ENCODE peak calls at places on chromosomes 16 and 17, in ten cellular contexts. One of them, this sample, is unnamed.

GRCh38 chr16:1537763-1538289 is 4.4 kb downstream of the TMEM204 start:
- DNase-seq in pancreas: no peak
- DNase-seq in mammary epithelial cell: no peak
- DNase-seq in bronchial epithelial cell: no peak
- DNase-seq in K562: no peak
- DNase-seq in cardiac muscle cell: no peak
- DNase-seq in OCI-LY7: no peak
- DNase-seq in ovary: peak
- DNase-seq in B cell: no peak
- DNase-seq in spleen: no peak
- DNase-seq in this sample: no peak

GRCh38 chr17:81814748-81815645 is 11.0 kb downstream of the GCGR start:
- DNase-seq in mammary epithelial cell: no peak
- DNase-seq in bronchial epithelial cell: no peak
- DNase-seq in OCI-LY7: no peak
- DNase-seq in pancreas: peak
- DNase-seq in K562: no peak
- DNase-seq in spleen: no peak
- DNase-seq in B cell: no peak
- DNase-seq in cardiac muscle cell: no peak
- DNase-seq in ovary: no peak
- DNase-seq in this sample: no peak

GRCh38 chr17:18257268-18257681 is 1.3 kb downstream of the FLII start:
- DNase-seq in pancreas: no peak
- DNase-seq in cardiac muscle cell: no peak
- DNase-seq in B cell: no peak
- DNase-seq in ovary: no peak
- DNase-seq in bronchial epithelial cell: peak
- DNase-seq in K562: no peak
- DNase-seq in spleen: no peak
- DNase-seq in mammary epithelial cell: peak
- DNase-seq in OCI-LY7: no peak
- DNase-seq in this sample: no peak

GRCh38 chr17:1150863-1151685 is 28.7 kb downstream of the ABR start:
- DNase-seq in ovary: no peak
- DNase-seq in B cell: no peak
- DNase-seq in cardiac muscle cell: no peak
- DNase-seq in OCI-LY7: no peak
- DNase-seq in mammary epithelial cell: no peak
- DNase-seq in bronchial epithelial cell: no peak
- DNase-seq in pancreas: no peak
- DNase-seq in K562: no peak
- DNase-seq in spleen: no peak
- DNase-seq in this sample: no peak

GRCh38 chr17:51703364-51704341 is 443.3 kb downstream of the UTP18 start:
- DNase-seq in K562: no peak
- DNase-seq in OCI-LY7: no peak
- DNase-seq in spleen: no peak
- DNase-seq in bronchial epithelial cell: peak
- DNase-seq in ovary: peak
- DNase-seq in pancreas: peak
- DNase-seq in B cell: no peak
- DNase-seq in mammary epithelial cell: peak
- DNase-seq in cardiac muscle cell: peak
- DNase-seq in this sample: no peak

GRCh38 chr17:80408872-80409271 is 6.1 kb upstream of the ENDOV start:
- DNase-seq in B cell: no peak
- DNase-seq in OCI-LY7: no peak
- DNase-seq in cardiac muscle cell: peak
- DNase-seq in ovary: no peak
- DNase-seq in K562: no peak
- DNase-seq in bronchial epithelial cell: no peak
- DNase-seq in mammary epithelial cell: peak
- DNase-seq in pancreas: no peak
- DNase-seq in spleen: no peak
- DNase-seq in this sample: no peak

GRCh38 chr16:81885976-81886586 is 107.0 kb downstream of the PLCG2 start:
- DNase-seq in K562: peak
- DNase-seq in OCI-LY7: peak
- DNase-seq in bronchial epithelial cell: peak
- DNase-seq in spleen: no peak
- DNase-seq in pancreas: no peak
- DNase-seq in mammary epithelial cell: no peak
- DNase-seq in ovary: no peak
- DNase-seq in B cell: peak
- DNase-seq in cardiac muscle cell: peak
- DNase-seq in this sample: peak

GRCh38 chr17:40399185-40399584 is 18.5 kb downstream of the TOP2A start:
- DNase-seq in ovary: no peak
- DNase-seq in mammary epithelial cell: no peak
- DNase-seq in spleen: no peak
- DNase-seq in cardiac muscle cell: peak
- DNase-seq in OCI-LY7: peak
- DNase-seq in B cell: no peak
- DNase-seq in pancreas: no peak
- DNase-seq in K562: peak
- DNase-seq in bronchial epithelial cell: peak
- DNase-seq in this sample: no peak

GRCh38 chr16:72400257-72401078 is 228.5 kb upstream of the PMFBP1 start:
- DNase-seq in OCI-LY7: peak
- DNase-seq in ovary: no peak
- DNase-seq in pancreas: peak
- DNase-seq in bronchial epithelial cell: peak
- DNase-seq in cardiac muscle cell: peak
- DNase-seq in K562: peak
- DNase-seq in spleen: no peak
- DNase-seq in B cell: peak
- DNase-seq in mammary epithelial cell: peak
- DNase-seq in this sample: peak
- TF ChIP-seq CTCF in OCI-LY7: peak
- TF ChIP-seq CTCF in ovary: no peak
- TF ChIP-seq CTCF in pancreas: peak
- TF ChIP-seq CTCF in bronchial epithelial cell: peak
- TF ChIP-seq CTCF in cardiac muscle cell: peak
- TF ChIP-seq CTCF in K562: peak
- TF ChIP-seq CTCF in spleen: peak
- TF ChIP-seq CTCF in B cell: peak
- TF ChIP-seq CTCF in mammary epithelial cell: peak
- TF ChIP-seq CTCF in this sample: peak

GRCh38 chr16:88195911-88196465 is 186.8 kb upstream of the ZNF469 start:
- DNase-seq in B cell: no peak
- DNase-seq in spleen: peak
- DNase-seq in cardiac muscle cell: no peak
- DNase-seq in K562: no peak
- DNase-seq in bronchial epithelial cell: no peak
- DNase-seq in OCI-LY7: no peak
- DNase-seq in pancreas: no peak
- DNase-seq in ovary: no peak
- DNase-seq in mammary epithelial cell: no peak
- DNase-seq in this sample: no peak
- TF ChIP-seq CTCF in B cell: no peak
- TF ChIP-seq CTCF in spleen: no peak
- TF ChIP-seq CTCF in cardiac muscle cell: no peak
- TF ChIP-seq CTCF in K562: no peak
- TF ChIP-seq CTCF in bronchial epithelial cell: no peak
- TF ChIP-seq CTCF in OCI-LY7: no peak
- TF ChIP-seq CTCF in pancreas: no peak
- TF ChIP-seq CTCF in ovary: no peak
- TF ChIP-seq CTCF in mammary epithelial cell: no peak
- TF ChIP-seq CTCF in this sample: no peak

GRCh38 chr16:55322327-55322726 is 1.7 kb upstream of the IRX6 start:
- DNase-seq in bronchial epithelial cell: no peak
- DNase-seq in OCI-LY7: no peak
- DNase-seq in pancreas: no peak
- DNase-seq in K562: no peak
- DNase-seq in mammary epithelial cell: no peak
- DNase-seq in cardiac muscle cell: no peak
- DNase-seq in spleen: no peak
- DNase-seq in B cell: no peak
- DNase-seq in ovary: no peak
- DNase-seq in this sample: no peak

GRCh38 chr16:55326261-55326802 is 2.3 kb downstream of the IRX6 start:
- DNase-seq in OCI-LY7: no peak
- DNase-seq in K562: no peak
- DNase-seq in pancreas: no peak
- DNase-seq in B cell: no peak
- DNase-seq in bronchial epithelial cell: no peak
- DNase-seq in cardiac muscle cell: no peak
- DNase-seq in ovary: no peak
- DNase-seq in spleen: no peak
- DNase-seq in mammary epithelial cell: no peak
- DNase-seq in this sample: no peak

GRCh38 chr16:55324491-55325447 is 766 bp downstream of the IRX6 start:
- DNase-seq in cardiac muscle cell: no peak
- DNase-seq in K562: no peak
- DNase-seq in spleen: no peak
- DNase-seq in mammary epithelial cell: peak
- DNase-seq in bronchial epithelial cell: no peak
- DNase-seq in ovary: no peak
- DNase-seq in B cell: no peak
- DNase-seq in pancreas: no peak
- DNase-seq in OCI-LY7: no peak
- DNase-seq in this sample: peak

GRCh38 chr16:55325458-55326109 is 1.6 kb downstream of the IRX6 start:
- DNase-seq in OCI-LY7: no peak
- DNase-seq in bronchial epithelial cell: no peak
- DNase-seq in B cell: no peak
- DNase-seq in ovary: no peak
- DNase-seq in spleen: no peak
- DNase-seq in K562: no peak
- DNase-seq in pancreas: no peak
- DNase-seq in cardiac muscle cell: no peak
- DNase-seq in mammary epithelial cell: no peak
- DNase-seq in this sample: no peak

DNA sequence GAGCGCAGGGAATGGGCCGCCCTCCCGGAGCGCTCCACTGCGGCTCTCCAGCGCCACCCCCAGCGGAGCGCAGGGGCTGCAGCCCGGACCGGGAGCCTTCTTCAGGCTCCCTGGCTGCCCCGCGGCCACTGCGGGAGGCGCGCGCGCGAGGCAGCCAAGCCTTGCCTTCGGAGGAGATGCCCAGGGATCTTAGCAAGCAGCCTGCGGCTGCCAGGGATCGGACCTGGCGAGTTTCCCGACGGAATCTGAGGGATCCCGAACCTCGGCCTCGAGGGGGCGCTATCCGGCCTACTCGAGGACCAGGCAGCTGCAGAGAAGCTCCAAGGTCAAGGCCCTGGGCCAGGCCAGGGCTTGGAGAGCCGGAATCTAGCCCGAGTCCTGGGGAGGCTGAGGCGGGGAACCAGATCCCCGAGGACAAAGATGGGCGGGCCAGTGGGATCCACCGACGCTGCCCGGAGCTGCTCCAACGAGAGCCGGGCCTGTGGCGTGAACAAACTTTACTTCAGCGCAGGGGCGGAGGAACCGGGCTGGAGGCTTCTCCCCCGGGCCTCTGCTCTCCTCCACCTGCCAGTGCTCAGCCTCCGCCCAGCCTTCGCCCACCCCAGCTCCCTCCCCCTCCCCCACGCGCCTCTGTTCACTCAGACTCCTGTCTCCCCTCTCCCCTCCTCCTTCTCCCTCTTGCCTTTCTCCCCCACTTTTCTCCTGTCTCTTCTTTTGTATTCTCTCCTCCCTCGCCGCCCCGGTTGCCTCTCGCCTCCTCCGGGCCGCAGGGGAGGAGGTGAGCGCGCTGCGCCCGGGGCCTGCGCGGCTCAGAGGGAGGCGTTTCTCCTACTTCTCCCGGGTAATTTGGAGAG is at the start of gene IRX6:
- DNase-seq in pancreas: no peak
- DNase-seq in cardiac muscle cell: peak
- DNase-seq in B cell: no peak
- DNase-seq in spleen: no peak
- DNase-seq in ovary: no peak
- DNase-seq in mammary epithelial cell: peak
- DNase-seq in OCI-LY7: no peak
- DNase-seq in K562: peak
- DNase-seq in bronchial epithelial cell: no peak
- DNase-seq in this sample: peak
- TF ChIP-seq CTCF in pancreas: no peak
- TF ChIP-seq CTCF in cardiac muscle cell: peak
- TF ChIP-seq CTCF in B cell: peak
- TF ChIP-seq CTCF in spleen: no peak
- TF ChIP-seq CTCF in ovary: no peak
- TF ChIP-seq CTCF in mammary epithelial cell: peak
- TF ChIP-seq CTCF in OCI-LY7: no peak
- TF ChIP-seq CTCF in K562: peak
- TF ChIP-seq CTCF in bronchial epithelial cell: peak
- TF ChIP-seq CTCF in this sample: peak

GRCh38 chr17:61391595-61392291 is 7.9 kb upstream of the TBX2 start:
- DNase-seq in cardiac muscle cell: no peak
- DNase-seq in ovary: no peak
- DNase-seq in spleen: no peak
- DNase-seq in OCI-LY7: no peak
- DNase-seq in pancreas: no peak
- DNase-seq in mammary epithelial cell: no peak
- DNase-seq in B cell: no peak
- DNase-seq in K562: no peak
- DNase-seq in bronchial epithelial cell: no peak
- DNase-seq in this sample: no peak

GRCh38 chr17:61394630-61395408 is 4.8 kb upstream of the TBX2 start:
- DNase-seq in pancreas: no peak
- DNase-seq in cardiac muscle cell: no peak
- DNase-seq in spleen: no peak
- DNase-seq in ovary: no peak
- DNase-seq in bronchial epithelial cell: no peak
- DNase-seq in K562: no peak
- DNase-seq in B cell: no peak
- DNase-seq in mammary epithelial cell: no peak
- DNase-seq in OCI-LY7: no peak
- DNase-seq in this sample: no peak

GRCh38 chr17:61392679-61393078 is 7.0 kb upstream of the TBX2 start:
- DNase-seq in OCI-LY7: no peak
- DNase-seq in B cell: no peak
- DNase-seq in pancreas: no peak
- DNase-seq in bronchial epithelial cell: no peak
- DNase-seq in ovary: no peak
- DNase-seq in spleen: no peak
- DNase-seq in mammary epithelial cell: no peak
- DNase-seq in K562: no peak
- DNase-seq in cardiac muscle cell: no peak
- DNase-seq in this sample: no peak

GRCh38 chr17:61393904-61394629 is 5.6 kb upstream of the TBX2 start:
- DNase-seq in spleen: no peak
- DNase-seq in cardiac muscle cell: peak
- DNase-seq in K562: no peak
- DNase-seq in mammary epithelial cell: no peak
- DNase-seq in pancreas: no peak
- DNase-seq in OCI-LY7: no peak
- DNase-seq in ovary: no peak
- DNase-seq in B cell: no peak
- DNase-seq in bronchial epithelial cell: no peak
- DNase-seq in this sample: no peak

DNA sequence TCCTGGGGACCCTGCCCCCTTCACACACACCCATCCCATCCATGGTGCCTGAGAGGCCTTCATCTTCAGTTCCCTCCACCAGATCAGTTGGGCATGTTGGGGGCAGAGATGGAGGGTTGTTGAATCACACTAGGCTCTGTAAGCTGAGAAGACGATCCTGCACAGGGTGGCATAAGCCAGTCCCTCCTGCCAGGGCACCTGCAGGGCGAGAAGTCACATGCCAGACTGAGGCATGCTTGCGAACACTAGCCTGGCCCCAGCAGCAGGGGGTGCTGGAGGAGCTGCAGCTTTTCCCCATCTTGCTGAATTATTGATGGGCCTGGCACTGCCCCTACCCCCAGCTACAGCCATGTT is 6.1 kb upstream of the TBX2 start:
- DNase-seq in B cell: no peak
- DNase-seq in ovary: no peak
- DNase-seq in bronchial epithelial cell: peak
- DNase-seq in K562: no peak
- DNase-seq in spleen: no peak
- DNase-seq in OCI-LY7: no peak
- DNase-seq in mammary epithelial cell: peak
- DNase-seq in pancreas: no peak
- DNase-seq in cardiac muscle cell: no peak
- DNase-seq in this sample: no peak
- TF ChIP-seq CTCF in B cell: peak
- TF ChIP-seq CTCF in ovary: no peak
- TF ChIP-seq CTCF in bronchial epithelial cell: peak
- TF ChIP-seq CTCF in K562: no peak
- TF ChIP-seq CTCF in spleen: no peak
- TF ChIP-seq CTCF in OCI-LY7: peak
- TF ChIP-seq CTCF in mammary epithelial cell: peak
- TF ChIP-seq CTCF in pancreas: no peak
- TF ChIP-seq CTCF in cardiac muscle cell: peak
- TF ChIP-seq CTCF in this sample: no peak

This sample was measured in nephron progenitor cell.